ENCODE peak calls at places on chromosomes 4 and X, in four cellular contexts. One of them, this sample, is unnamed.
A peak's percentile ranks its signal among the peaks of the same experiment; 100 is the strongest.

GRCh38 chr4:40238700-40239548 is 42.1 kb downstream of the RHOH start:
- DNase-seq in H9: no peak
- DNase-seq in mesenchymal stem cell: no peak
- DNase-seq in IMR-90: no peak
- DNase-seq in this sample: no peak

GRCh38 chr4:85486425-85487101 is 11.6 kb downstream of the ARHGAP24 start:
- DNase-seq in H9: no peak
- DNase-seq in mesenchymal stem cell: peak; percentile 52
- DNase-seq in IMR-90: no peak
- DNase-seq in this sample: no peak

GRCh38 chrX:136170109-136170800 is 22.9 kb downstream of the FHL1 start:
- DNase-seq in H9: no peak
- DNase-seq in mesenchymal stem cell: peak; percentile 78
- DNase-seq in IMR-90: peak; percentile 50
- DNase-seq in this sample: no peak

GRCh38 chr4:11468901-11469300 is 40.2 kb upstream of the HS3ST1 start:
- DNase-seq in H9: peak; percentile 54
- DNase-seq in mesenchymal stem cell: no peak
- DNase-seq in IMR-90: no peak
- DNase-seq in this sample: no peak

GRCh38 chrX:118325453-118325852 is 20.5 kb upstream of the WDR44 start:
- DNase-seq in H9: no peak
- DNase-seq in mesenchymal stem cell: no peak
- DNase-seq in IMR-90: no peak
- DNase-seq in this sample: no peak

GRCh38 chr4:176001171-176002006 is 64.3 kb upstream of the WDR17 start:
- DNase-seq in H9: peak; percentile 90
- DNase-seq in mesenchymal stem cell: peak; percentile 58
- DNase-seq in IMR-90: peak; percentile 0
- DNase-seq in this sample: peak; percentile 64

GRCh38 chrX:32687379-32687778 is 524.0 kb downstream of the DMD start:
- DNase-seq in H9: no peak
- DNase-seq in mesenchymal stem cell: no peak
- DNase-seq in IMR-90: no peak
- DNase-seq in this sample: no peak

GRCh38 chrX:135605906-135606305 is 85.4 kb downstream of the INTS6L start:
- DNase-seq in H9: no peak
- DNase-seq in mesenchymal stem cell: no peak
- DNase-seq in IMR-90: no peak
- DNase-seq in this sample: no peak

GRCh38 chrX:68428431-68428830 is 4.9 kb downstream of the OPHN1 start:
- DNase-seq in H9: no peak
- DNase-seq in mesenchymal stem cell: peak; percentile 37
- DNase-seq in IMR-90: peak; percentile 69
- DNase-seq in this sample: no peak

GRCh38 chrX:56763556-56764152 is 34.6 kb downstream of the NBDY start:
- DNase-seq in H9: peak; percentile 31
- DNase-seq in mesenchymal stem cell: no peak
- DNase-seq in IMR-90: peak; percentile 75
- DNase-seq in this sample: no peak

GRCh38 chr4:15809058-15809457 is 30.9 kb downstream of the CD38 start:
- DNase-seq in H9: no peak
- DNase-seq in mesenchymal stem cell: peak; percentile 13
- DNase-seq in IMR-90: no peak
- DNase-seq in this sample: no peak

GRCh38 chrX:48864210-48864609 is 28.8 kb upstream of the PCSK1N start:
- DNase-seq in H9: no peak
- DNase-seq in mesenchymal stem cell: peak; percentile 66
- DNase-seq in IMR-90: peak; percentile 62
- DNase-seq in this sample: no peak

GRCh38 chr4:15805583-15806517 is 27.7 kb downstream of the CD38 start:
- DNase-seq in H9: peak; percentile 46
- DNase-seq in mesenchymal stem cell: peak; percentile 64
- DNase-seq in IMR-90: peak; percentile 63
- DNase-seq in this sample: peak; percentile 61

GRCh38 chr4:122576261-122577188 is 44.3 kb downstream of the IL21 start:
- DNase-seq in H9: no peak
- DNase-seq in mesenchymal stem cell: peak; percentile 68
- DNase-seq in IMR-90: peak; percentile 58
- DNase-seq in this sample: peak; percentile 23

GRCh38 chrX:63012574-63012973 is 338.6 kb downstream of the SPIN4 start:
- DNase-seq in H9: no peak
- DNase-seq in mesenchymal stem cell: no peak
- DNase-seq in IMR-90: no peak
- DNase-seq in this sample: no peak

GRCh38 chr4:66294626-66295025 is 624.3 kb upstream of the EPHA5 start:
- DNase-seq in H9: no peak
- DNase-seq in mesenchymal stem cell: no peak
- DNase-seq in IMR-90: no peak
- DNase-seq in this sample: peak; percentile 38

GRCh38 chr4:53816561-53816960 is 225.3 kb upstream of the LNX1 start:
- DNase-seq in H9: no peak
- DNase-seq in mesenchymal stem cell: peak; percentile 43
- DNase-seq in IMR-90: peak; percentile 25
- DNase-seq in this sample: no peak

GRCh38 chr4:24664956-24665355 is 80.6 kb upstream of the DHX15 start:
- DNase-seq in H9: no peak
- DNase-seq in mesenchymal stem cell: no peak
- DNase-seq in IMR-90: peak; percentile 55
- DNase-seq in this sample: no peak

GRCh38 chr4:150337709-150338108 is 244.2 kb upstream of the MAB21L2 start:
- DNase-seq in H9: no peak
- DNase-seq in mesenchymal stem cell: peak; percentile 90
- DNase-seq in IMR-90: peak; percentile 90
- DNase-seq in this sample: no peak

GRCh38 chr4:15677507-15677988 is 4.1 kb upstream of the FAM200B start:
- DNase-seq in H9: no peak
- DNase-seq in mesenchymal stem cell: peak; percentile 62
- DNase-seq in IMR-90: peak; percentile 48
- DNase-seq in this sample: no peak

GRCh38 chr4:124862261-124862660 is 149.7 kb upstream of the ANKRD50 start:
- DNase-seq in H9: no peak
- DNase-seq in mesenchymal stem cell: no peak
- DNase-seq in IMR-90: no peak
- DNase-seq in this sample: no peak

GRCh38 chrX:21975827-21976226 is 35.3 kb downstream of the SMS start:
- DNase-seq in H9: no peak
- DNase-seq in mesenchymal stem cell: peak; percentile 75
- DNase-seq in IMR-90: peak; percentile 89
- DNase-seq in this sample: no peak

GRCh38 chr4:139740531-139741041 is 75.0 kb downstream of the MGST2 start:
- DNase-seq in H9: no peak
- DNase-seq in mesenchymal stem cell: peak; percentile 89
- DNase-seq in IMR-90: peak; percentile 97
- DNase-seq in this sample: no peak

GRCh38 chrX:19899234-19899788 is 11.9 kb upstream of the SH3KBP1 start:
- DNase-seq in H9: no peak
- DNase-seq in mesenchymal stem cell: no peak
- DNase-seq in IMR-90: no peak
- DNase-seq in this sample: no peak

GRCh38 chr4:88999392-88999791 is 57.6 kb downstream of the FAM13A start:
- DNase-seq in H9: no peak
- DNase-seq in mesenchymal stem cell: no peak
- DNase-seq in IMR-90: no peak
- DNase-seq in this sample: no peak

GRCh38 chrX:17375361-17375630 is 296 bp downstream of the NHS start:
- DNase-seq in H9: peak; percentile 49
- DNase-seq in mesenchymal stem cell: no peak
- DNase-seq in IMR-90: no peak
- DNase-seq in this sample: no peak

GRCh38 chrX:57821703-57822375 is 88.4 kb downstream of the ZXDA start:
- DNase-seq in H9: no peak
- DNase-seq in mesenchymal stem cell: no peak
- DNase-seq in IMR-90: peak; percentile 55
- DNase-seq in this sample: peak; percentile 11

GRCh38 chr4:190020790-190021717 is 6.0 kb downstream of the FRG2 start:
- DNase-seq in H9: peak; percentile 79
- DNase-seq in mesenchymal stem cell: no peak
- DNase-seq in IMR-90: peak; percentile 29
- DNase-seq in this sample: no peak

GRCh38 chr4:85209161-85209560 is 242.7 kb upstream of the WDFY3 start:
- DNase-seq in H9: no peak
- DNase-seq in mesenchymal stem cell: no peak
- DNase-seq in IMR-90: no peak
- DNase-seq in this sample: no peak

GRCh38 chr4:54961357-54961975 is 163.9 kb downstream of the KDR start:
- DNase-seq in H9: no peak
- DNase-seq in mesenchymal stem cell: peak; percentile 50
- DNase-seq in IMR-90: peak; percentile 52
- DNase-seq in this sample: no peak

GRCh38 chr4:169115897-169116254 is 105.8 kb upstream of the CBR4 start:
- DNase-seq in H9: no peak
- DNase-seq in mesenchymal stem cell: peak; percentile 93
- DNase-seq in IMR-90: peak; percentile 99
- DNase-seq in this sample: no peak

GRCh38 chr4:106048250-106048931 is 153.1 kb downstream of the NPNT start:
- DNase-seq in H9: no peak
- DNase-seq in mesenchymal stem cell: peak; percentile 80
- DNase-seq in IMR-90: peak; percentile 77
- DNase-seq in this sample: peak; percentile 12

GRCh38 chr4:150679018-150679766 is 97.2 kb downstream of the MAB21L2 start:
- DNase-seq in H9: no peak
- DNase-seq in mesenchymal stem cell: no peak
- DNase-seq in IMR-90: no peak
- DNase-seq in this sample: no peak

GRCh38 chr4:114137984-114138383 is 158.5 kb upstream of the ARSJ start:
- DNase-seq in H9: no peak
- DNase-seq in mesenchymal stem cell: no peak
- DNase-seq in IMR-90: no peak
- DNase-seq in this sample: no peak

GRCh38 chr4:4763815-4764202 is 95.7 kb upstream of the MSX1 start:
- DNase-seq in H9: no peak
- DNase-seq in mesenchymal stem cell: peak; percentile 33
- DNase-seq in IMR-90: peak; percentile 6
- DNase-seq in this sample: no peak
- H3K9ac ChIP-seq in H9: no peak overlapping the region
- H3K9ac ChIP-seq in mesenchymal stem cell: peak overlapping the region; percentile 41
- H3K9ac ChIP-seq in IMR-90: no peak overlapping the region
- H3K9ac ChIP-seq in this sample: no peak overlapping the region

GRCh38 chr4:6575503-6576240 is 683 bp downstream of the MAN2B2 start:
- DNase-seq in H9: no peak
- DNase-seq in mesenchymal stem cell: no peak
- DNase-seq in IMR-90: no peak
- DNase-seq in this sample: no peak
- H3K14ac ChIP-seq in H9: peak overlapping the region; percentile 51
- H3K14ac ChIP-seq in mesenchymal stem cell: peak overlapping the region; percentile 95
- H3K14ac ChIP-seq in IMR-90: peak overlapping the region; percentile 45
- H3K14ac ChIP-seq in this sample: no peak overlapping the region

GRCh38 chr4:7803371-7803770 is 136.3 kb downstream of the AFAP1 start:
- DNase-seq in H9: no peak
- DNase-seq in mesenchymal stem cell: no peak
- DNase-seq in IMR-90: no peak
- DNase-seq in this sample: no peak
- H3K4me1 ChIP-seq in H9: peaks cover 4% of the 10 kb centered on the region
- H3K4me1 ChIP-seq in mesenchymal stem cell: peaks cover 25% of the 10 kb centered on the region
- H3K4me1 ChIP-seq in IMR-90: peaks cover 29% of the 10 kb centered on the region
- H3K4me1 ChIP-seq in this sample: peaks cover 20% of the 10 kb centered on the region

GRCh38 chr4:100517864-100518341 is at the start of gene EMCN:
- DNase-seq in H9: no peak
- DNase-seq in mesenchymal stem cell: peak; percentile 47
- DNase-seq in IMR-90: no peak
- DNase-seq in this sample: no peak
- H3K9ac ChIP-seq in H9: no peak within 1 kb of the TSS
- H3K9ac ChIP-seq in mesenchymal stem cell: no peak within 1 kb of the TSS
- H3K9ac ChIP-seq in IMR-90: no peak within 1 kb of the TSS
- H3K9ac ChIP-seq in this sample: no peak within 1 kb of the TSS

GRCh38 chr4:86935499-86935832 is 655 bp downstream of the AFF1 start:
- DNase-seq in H9: no peak
- DNase-seq in mesenchymal stem cell: no peak
- DNase-seq in IMR-90: no peak
- DNase-seq in this sample: peak; percentile 14

GRCh38 chr4:86934772-86935498 is at the start of gene AFF1:
- DNase-seq in H9: peak; percentile 95
- DNase-seq in mesenchymal stem cell: peak; percentile 93
- DNase-seq in IMR-90: peak; percentile 79
- DNase-seq in this sample: peak; percentile 85

GRCh38 chr4:86934147-86934771 is 552 bp upstream of the AFF1 start:
- DNase-seq in H9: no peak
- DNase-seq in mesenchymal stem cell: no peak
- DNase-seq in IMR-90: no peak
- DNase-seq in this sample: no peak

GRCh38 chr4:86939123-86939522 is 4.3 kb downstream of the AFF1 start:
- DNase-seq in H9: no peak
- DNase-seq in mesenchymal stem cell: peak; percentile 34
- DNase-seq in IMR-90: no peak
- DNase-seq in this sample: no peak

GRCh38 chr4:86935833-86936721 is 1.3 kb downstream of the AFF1 start:
- DNase-seq in H9: peak; percentile 88
- DNase-seq in mesenchymal stem cell: peak; percentile 85
- DNase-seq in IMR-90: peak; percentile 57
- DNase-seq in this sample: peak; percentile 17
- H3K14ac ChIP-seq in H9: peak overlapping the region; percentile 66
- H3K14ac ChIP-seq in mesenchymal stem cell: no peak overlapping the region
- H3K14ac ChIP-seq in IMR-90: peak overlapping the region; percentile 90
- H3K14ac ChIP-seq in this sample: no peak overlapping the region

This sample was measured in neuronal stem cell.